ENCODE peak calls at places on chromosomes 1 and 21, in ten cellular contexts. P, R, D, A, W, U, G, F, M and X are unnamed samples.

GRCh38 chr1:197304626-197305200 is 36.7 kb downstream of the CRB1 start:
- DNase-seq in P (no peak), R (no peak), D (no peak), A (no peak), W (no peak), U (no peak), G (no peak), F (no peak), M (no peak), X (no peak)

GRCh38 chr1:182054698-182055326 is 6.7 kb downstream of the ZNF648 start:
- DNase-seq in P (peak; percentile 76), R (peak; percentile 10), D (peak; percentile 58), A (no peak), W (no peak), U (peak; percentile 17), G (peak; percentile 45), F (peak; percentile 72), M (peak; percentile 82), X (no peak)

GRCh38 chr1:35573198-35573775 is at the start of gene TFAP2E:
- DNase-seq in P (no peak), R (peak; percentile 33), D (peak; percentile 46), A (peak; percentile 82), W (no peak), U (peak; percentile 36), G (no peak), F (peak; percentile 76), M (peak; percentile 83), X (peak; percentile 90)

GRCh38 chr21:44991538-44992483 is 52.0 kb downstream of the SLX9 start:
- DNase-seq in P (no peak), R (no peak), D (no peak), A (peak; percentile 50), W (no peak), U (no peak), G (no peak), F (no peak), M (no peak), X (no peak)

GRCh38 chr1:202281316-202282016 is 60.3 kb downstream of the UBE2T start:
- DNase-seq in P (no peak), R (no peak), D (peak; percentile 68), A (no peak), W (no peak), U (no peak), G (no peak), F (no peak), M (no peak), X (no peak)

GRCh38 chr1:219514728-219515127 is 98.2 kb downstream of the ZC3H11B start:
- DNase-seq in P (no peak), R (no peak), D (no peak), A (no peak), W (no peak), U (no peak), G (no peak), F (no peak), M (no peak), X (no peak)

GRCh38 chr1:209896346-209896745 is 41.7 kb upstream of the SYT14 start:
- DNase-seq in P (no peak), R (no peak), D (peak; percentile 59), A (no peak), W (no peak), U (no peak), G (no peak), F (no peak), M (no peak), X (no peak)

GRCh38 chr21:45615145-45615711 is 28.3 kb upstream of the PCBP3 start:
- DNase-seq in P (peak; percentile 76), R (no peak), D (no peak), A (no peak), W (no peak), U (no peak), G (no peak), F (peak; percentile 53), M (peak; percentile 35), X (no peak)